ENCODE peak calls at places on chromosome 14, in four cellular contexts. L is IMR-90, S is lower lobe of right lung, C is WERI-Rb-1. Z is an unnamed sample.

GRCh38 chr14:28678887-28679286 is 87.7 kb upstream of the FOXG1 start:
- DNase-seq in L (no peak), S (no peak), C (no peak), Z (no peak)

GRCh38 chr14:85856430-85856829 is 326.5 kb downstream of the FLRT2 start:
- DNase-seq in L (no peak), S (no peak), C (no peak), Z (no peak)

GRCh38 chr14:52013984-52014600 is 24.7 kb downstream of the RTRAF start:
- DNase-seq in L (no peak), S (no peak), C (peak), Z (no peak)

GRCh38 chr14:22456421-22456820 is 132.6 kb downstream of the DAD1 start:
- DNase-seq in L (no peak), S (no peak), C (no peak), Z (no peak)

GRCh38 chr14:93115920-93116675 is at the start of gene ITPK1:
- DNase-seq in L (peak), S (peak), C (peak), Z (peak)

GRCh38 chr14:38420045-38420444 is 164.2 kb upstream of the CLEC14A start:
- DNase-seq in L (peak), S (no peak), C (no peak), Z (no peak)

GRCh38 chr14:82488473-82488872 is 954.8 kb upstream of the SEL1L start:
- DNase-seq in L (no peak), S (no peak), C (no peak), Z (no peak)

GRCh38 chr14:99245541-99246511 is 26.2 kb downstream of the BCL11B start:
- DNase-seq in L (no peak), S (peak), C (no peak), Z (no peak)

GRCh38 chr14:61965030-61965745 is 203.0 kb downstream of the SNAPC1 start:
- DNase-seq in L (peak), S (no peak), C (no peak), Z (no peak)

GRCh38 chr14:65788876-65789859 is 376.6 kb downstream of the FUT8 start:
- DNase-seq in L (no peak), S (no peak), C (peak), Z (no peak)

GRCh38 chr14:55123101-55123500 is 6.0 kb upstream of the LGALS3 start:
- DNase-seq in L (peak), S (no peak), C (no peak), Z (no peak)

GRCh38 chr14:93430319-93430801 is 379 bp upstream of the UNC79 start:
- DNase-seq in L (no peak), S (no peak), C (peak), Z (no peak)

GRCh38 chr14:22555573-22556011 is 33.4 kb downstream of the DAD1 start:
- DNase-seq in L (peak), S (no peak), C (no peak), Z (no peak)

GRCh38 chr14:96105089-96105920 is 66.1 kb downstream of the C14orf132 start:
- DNase-seq in L (no peak), S (no peak), C (no peak), Z (no peak)

GRCh38 chr14:103699901-103700752 is 15.1 kb downstream of the XRCC3 start:
- DNase-seq in L (no peak), S (peak), C (no peak), Z (no peak)
- H3K27ac ChIP-seq in L (no peak), S (no peak), C (no peak), Z (no peak)

GRCh38 chr14:69129264-69129880 is 23.5 kb downstream of the DCAF5 start:
- DNase-seq in L (peak), S (peak), C (peak), Z (peak)
- TF ChIP-seq CTCF in L (peak), S (peak), C (peak), Z (peak)

DNA sequence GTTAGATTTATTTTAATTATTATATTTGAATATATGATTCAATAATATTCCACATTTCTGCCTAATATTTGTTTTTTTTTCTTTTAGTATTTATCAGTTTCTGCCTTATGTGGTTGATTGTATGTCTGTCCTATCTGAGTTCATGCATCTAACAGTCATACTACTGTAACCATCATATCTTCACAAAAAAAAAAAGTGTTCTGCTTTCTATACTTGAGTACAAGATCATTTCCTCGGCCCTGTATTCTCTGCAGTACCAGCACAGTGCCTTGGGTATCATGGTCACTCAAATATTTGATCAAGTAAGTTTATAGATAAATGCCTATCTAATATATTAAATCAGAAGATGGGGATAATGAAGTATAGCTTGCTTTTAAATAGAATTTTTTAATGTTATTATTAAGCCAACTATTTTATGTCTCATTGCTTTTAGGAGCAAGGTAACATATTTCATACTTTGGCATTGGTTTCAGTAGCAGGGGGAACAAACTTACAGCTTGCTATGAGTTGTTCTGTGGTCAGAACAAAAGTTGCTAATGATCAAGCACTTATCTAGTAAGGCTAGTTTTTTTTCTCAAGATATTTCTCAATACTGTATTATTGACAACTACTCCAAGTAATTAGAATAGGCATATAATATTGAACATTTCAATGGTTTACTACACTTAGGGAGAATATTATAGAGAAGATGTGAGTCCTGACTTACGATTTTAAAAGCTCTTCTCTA is 290.5 kb upstream of the FBXO33 start:
- DNase-seq in L (no peak), S (no peak), C (no peak), Z (no peak)
- H3K4me3 ChIP-seq in L (no peak), S (no peak), C (no peak), Z (no peak)

DNA sequence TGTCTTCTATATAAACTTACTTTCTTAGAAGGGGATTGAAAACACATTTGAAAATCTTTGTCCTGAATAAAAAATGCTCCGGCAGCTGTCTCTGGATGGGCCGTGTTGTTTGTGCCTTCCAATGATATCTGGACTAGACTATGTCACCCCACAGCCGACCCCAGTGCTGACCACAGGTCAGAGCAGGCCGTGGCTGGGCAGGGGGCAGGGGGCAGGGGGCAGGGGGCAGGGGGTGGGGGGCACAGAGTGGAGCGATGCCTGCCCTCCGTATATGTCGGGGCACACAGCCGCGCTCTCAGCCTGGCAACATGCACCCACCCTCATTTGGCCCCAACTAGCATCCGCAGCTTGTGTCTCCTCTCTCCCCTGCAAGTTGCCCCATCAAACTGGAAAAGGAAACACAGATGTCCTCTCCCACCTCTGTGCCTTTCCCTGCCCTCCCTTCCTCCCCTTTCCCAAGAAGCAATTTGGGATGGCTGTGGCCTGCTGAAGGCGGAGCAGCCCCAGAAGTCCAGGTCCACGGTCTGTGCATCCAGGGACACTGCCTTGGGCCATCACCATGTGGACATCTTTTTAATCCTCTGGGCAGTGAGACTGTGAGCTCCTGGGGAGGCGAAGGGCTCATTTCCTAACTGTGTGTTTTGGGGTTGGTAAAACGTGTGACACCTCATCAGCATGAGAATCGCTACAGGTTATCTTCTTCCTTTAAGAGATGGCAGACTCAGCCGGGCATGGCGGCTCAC is 295.7 kb upstream of the RTL1 start:
- DNase-seq in L (no peak), S (peak), C (no peak), Z (no peak)
- H3K27ac ChIP-seq in L (no peak), S (no peak), C (no peak), Z (no peak)

GRCh38 chr14:87049886-87050820 is 942.8 kb downstream of the GALC start:
- DNase-seq in L (peak), S (no peak), C (peak), Z (no peak)
- TF ChIP-seq CTCF in L (peak), S (peak), C (peak), Z (peak)

GRCh38 chr14:30138517-30138916 is 210.9 kb upstream of the PRKD1 start:
- DNase-seq in L (peak), S (no peak), C (no peak), Z (no peak)

GRCh38 chr14:30142216-30142615 is 214.6 kb upstream of the PRKD1 start:
- DNase-seq in L (no peak), S (no peak), C (no peak), Z (no peak)

DNA sequence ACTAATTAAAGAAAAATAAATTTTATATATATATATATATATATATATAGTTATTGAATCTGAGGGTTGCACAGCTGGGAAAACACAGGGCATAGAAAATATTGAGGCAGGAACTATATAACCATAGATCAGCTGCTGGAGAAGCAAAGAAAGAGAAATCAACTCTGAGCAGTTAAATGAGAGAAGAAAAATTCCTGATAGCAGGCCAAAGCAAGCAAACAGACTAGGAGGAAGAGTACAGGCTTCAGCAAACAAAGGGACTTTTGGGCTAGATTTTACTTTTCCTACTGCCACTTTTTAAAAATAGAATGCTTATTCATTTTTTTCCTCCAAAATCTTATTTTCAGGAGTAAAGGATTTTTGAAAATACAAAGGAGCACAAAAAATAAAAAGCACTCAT is 216.0 kb upstream of the PRKD1 start:
- DNase-seq in L (peak), S (no peak), C (no peak), Z (no peak)
- H3K4me3 ChIP-seq in L (no peak), S (no peak), C (no peak), Z (no peak)

GRCh38 chr14:90609376-90609775 is 206.9 kb downstream of the TTC7B start:
- DNase-seq in L (no peak), S (no peak), C (no peak), Z (peak)
- H3K27ac ChIP-seq in L (no peak), S (no peak), C (no peak), Z (no peak)

GRCh38 chr14:72178517-72178916 is 246.3 kb downstream of the RGS6 start:
- DNase-seq in L (no peak), S (no peak), C (no peak), Z (no peak)
- TF ChIP-seq CTCF in L (no peak), S (no peak), C (peak), Z (no peak)